ENCODE peak calls at places on chromosomes 5 and 9, in four cellular contexts. H, T, Y and J are unnamed samples.

GRCh38 chr9:90842378-90842777 is 40.8 kb downstream of the SYK start:
- DNase-seq in H (no peak), T (no peak), Y (no peak), J (no peak)

GRCh38 chr5:159708090-159708489 is 208.2 kb upstream of the ADRA1B start:
- DNase-seq in H (no peak), T (no peak), Y (no peak), J (no peak)

GRCh38 chr9:113541019-113541900 is 77.7 kb downstream of the RGS3 start:
- DNase-seq in H (peak; percentile 48), T (no peak), Y (no peak), J (peak; percentile 64)

GRCh38 chr9:122216798-122217418 is 11.8 kb downstream of the LHX6 start:
- DNase-seq in H (no peak), T (no peak), Y (no peak), J (no peak)

GRCh38 chr5:177133119-177133844 is at the start of gene NSD1:
- DNase-seq in H (peak; percentile 87), T (peak; percentile 81), Y (peak; percentile 40), J (peak; percentile 80)

GRCh38 chr9:96232539-96233241 is 69.3 kb downstream of the HSD17B3 start:
- DNase-seq in H (peak; percentile 67), T (peak; percentile 43), Y (no peak), J (peak; percentile 89)

GRCh38 chr9:108911820-108912219 is 22.1 kb downstream of the ELP1 start:
- DNase-seq in H (no peak), T (peak; percentile 29), Y (no peak), J (no peak)

GRCh38 chr5:36389245-36389644 is 87.5 kb upstream of the RANBP3L start:
- DNase-seq in H (peak; percentile 51), T (no peak), Y (no peak), J (peak; percentile 71)

GRCh38 chr9:86843182-86843581 is 104.1 kb downstream of the GAS1 start:
- DNase-seq in H (peak; percentile 11), T (no peak), Y (no peak), J (no peak)

GRCh38 chr5:154850255-154851062 is at the start of gene FAXDC2:
- DNase-seq in H (peak; percentile 87), T (no peak), Y (peak; percentile 80), J (peak; percentile 89)

GRCh38 chr5:97231025-97231636 is 48.1 kb upstream of the RIOK2 start:
- DNase-seq in H (peak; percentile 56), T (peak; percentile 51), Y (peak; percentile 59), J (peak; percentile 84)

GRCh38 chr9:83706703-83707517 is 848 bp downstream of the UBQLN1 start:
- DNase-seq in H (peak; percentile 38), T (peak; percentile 87), Y (no peak), J (peak; percentile 33)

GRCh38 chr9:115988701-115989100 is 164.9 kb upstream of the PAPPA start:
- DNase-seq in H (no peak), T (no peak), Y (no peak), J (no peak)

GRCh38 chr9:656918-657583 is 184.4 kb upstream of the DMRT1 start:
- DNase-seq in H (no peak), T (no peak), Y (no peak), J (no peak)
- H3K4me3 ChIP-seq in H (no peak overlapping the region), T (no peak overlapping the region), Y (no peak overlapping the region), J (no peak overlapping the region)

DNA sequence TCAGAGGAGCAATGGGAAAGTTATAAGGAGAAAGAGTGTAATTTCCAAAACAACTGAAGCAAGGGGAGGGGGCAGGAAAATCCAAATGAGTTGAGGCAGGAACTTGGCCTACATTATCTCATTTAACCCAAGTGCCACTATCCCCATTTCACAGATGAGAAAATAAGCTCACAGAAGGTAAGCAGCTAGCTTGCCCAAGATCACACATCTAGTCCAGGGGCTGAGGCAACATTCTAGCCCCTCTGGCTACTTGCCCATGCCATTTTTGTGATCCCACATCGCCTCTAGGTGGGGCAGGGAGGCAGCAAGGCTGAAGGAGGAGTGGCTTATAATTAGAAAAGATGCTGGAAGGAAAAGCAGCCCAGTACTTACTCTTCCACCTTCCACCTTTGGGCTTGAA is 2.6 kb upstream of the PSIP1 start:
- DNase-seq in H (no peak), T (no peak), Y (no peak), J (peak; percentile 14)
- TF ChIP-seq CTCF in H (no peak), T (peak; percentile 36), Y (peak; percentile 28), J (peak; percentile 22)

GRCh38 chr5:139543423-139543991 is 17.6 kb upstream of the UBE2D2 start:
- DNase-seq in H (peak; percentile 74), T (no peak), Y (no peak), J (peak; percentile 41)
- H3K4me3 ChIP-seq in H (peak overlapping the region; percentile 43), T (no peak overlapping the region), Y (no peak overlapping the region), J (no peak overlapping the region)

DNA sequence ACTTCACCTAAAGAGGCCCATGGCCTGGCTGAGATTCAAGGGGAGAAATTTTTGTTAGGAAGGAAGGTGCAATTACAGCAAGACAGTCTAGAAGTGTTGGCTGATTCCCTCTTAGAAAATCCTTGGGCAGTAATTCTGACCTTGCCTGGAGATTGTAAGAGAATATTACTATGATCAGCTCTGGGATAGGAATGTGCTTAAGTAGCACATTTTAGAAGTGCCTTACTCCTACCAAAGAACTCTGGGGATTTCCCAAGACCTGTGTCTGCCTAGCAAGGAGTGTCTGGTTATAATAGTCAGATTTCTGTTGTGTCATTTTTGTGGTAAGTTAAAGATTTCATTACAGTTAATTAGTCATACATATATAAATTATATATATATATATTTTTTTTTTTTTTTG is 52.3 kb downstream of the NLN start:
- DNase-seq in H (no peak), T (no peak), Y (peak; percentile 21), J (peak; percentile 87)
- TF ChIP-seq CTCF in H (no peak), T (no peak), Y (no peak), J (no peak)

GRCh38 chr9:137035507-137035834 is 3.6 kb upstream of the FUT7 start:
- DNase-seq in H (no peak), T (no peak), Y (no peak), J (no peak)

GRCh38 chr9:137035937-137036336 is 4.0 kb upstream of the FUT7 start:
- DNase-seq in H (no peak), T (no peak), Y (no peak), J (no peak)

GRCh38 chr9:137032893-137033292 is 1.0 kb upstream of the FUT7 start:
- DNase-seq in H (peak; percentile 45), T (no peak), Y (no peak), J (no peak)

GRCh38 chr9:137034039-137034708 is 2.3 kb upstream of the FUT7 start:
- DNase-seq in H (no peak), T (no peak), Y (no peak), J (no peak)

DNA sequence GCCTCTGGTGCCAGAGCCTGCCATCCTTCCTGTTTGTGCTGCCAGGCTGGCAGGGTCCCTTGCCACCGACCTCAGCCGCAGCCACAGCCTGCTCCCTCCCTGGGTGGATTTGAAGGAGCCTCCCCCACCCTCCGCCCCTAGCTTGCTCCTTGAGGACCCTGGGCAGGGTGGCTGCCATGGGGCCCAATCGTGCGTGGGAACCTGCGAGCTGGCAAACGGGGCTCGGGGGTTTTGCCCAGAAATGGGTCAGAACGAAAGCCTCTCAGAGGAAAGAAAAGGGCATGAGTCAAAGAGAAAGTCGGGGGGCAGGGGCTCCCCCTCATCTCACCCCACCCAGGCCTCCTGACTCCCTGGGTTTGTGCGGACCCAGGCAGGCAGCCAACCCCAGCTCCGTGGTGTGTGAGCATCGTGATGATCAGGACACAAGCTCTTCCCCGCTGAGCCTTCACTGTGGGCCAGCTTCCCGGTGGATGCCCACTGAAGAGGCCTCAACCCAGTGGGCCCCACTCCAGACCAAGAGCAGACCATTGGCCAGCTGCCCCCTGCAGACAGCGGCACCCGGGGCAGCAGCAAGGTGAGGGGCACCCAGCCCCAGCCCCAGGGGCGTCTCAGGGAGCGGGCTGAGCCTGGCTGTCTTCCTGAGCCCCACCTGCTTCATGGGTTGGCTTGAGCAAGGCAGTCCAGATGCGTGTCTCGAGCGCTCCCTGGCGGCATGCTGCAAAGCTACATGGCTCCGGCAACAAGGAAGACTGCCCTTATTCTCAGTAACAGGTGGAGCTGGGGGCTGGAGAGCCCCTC is 3.0 kb upstream of the FUT7 start:
- DNase-seq in H (peak; percentile 76), T (peak; percentile 82), Y (peak; percentile 49), J (peak; percentile 82)
- H3K4me3 ChIP-seq in H (no peak overlapping the region), T (no peak overlapping the region), Y (no peak overlapping the region), J (no peak overlapping the region)

GRCh38 chr5:148781771-148782170 is 44.6 kb upstream of the ADRB2 start:
- DNase-seq in H (no peak), T (no peak), Y (no peak), J (no peak)

GRCh38 chr5:148776780-148777179 is 49.6 kb upstream of the ADRB2 start:
- DNase-seq in H (no peak), T (no peak), Y (peak; percentile 61), J (no peak)

GRCh38 chr5:148778891-148779290 is 47.5 kb upstream of the ADRB2 start:
- DNase-seq in H (no peak), T (no peak), Y (no peak), J (no peak)

GRCh38 chr5:148776261-148776660 is 50.1 kb upstream of the ADRB2 start:
- DNase-seq in H (no peak), T (no peak), Y (no peak), J (no peak)

GRCh38 chr5:148780711-148781110 is 45.7 kb upstream of the ADRB2 start:
- DNase-seq in H (no peak), T (no peak), Y (no peak), J (no peak)
- TF ChIP-seq CTCF in H (no peak), T (no peak), Y (no peak), J (no peak)